ENCODE peak calls at places on chromosomes 4 and X, in ten cellular contexts. X is brain microvascular endothelial cell, Z is MCF 10A, J is A549, Y is neural crest cell, S is cardiac muscle cell, R is HepG2, D is HFF-Myc, T is left ventricle myocardium inferior, G is astrocyte of the spinal cord. O is an unnamed sample.
A peak's percentile ranks its signal among the peaks of the same experiment; 100 is the strongest.

GRCh38 chr4:163815776-163816175 is 321.3 kb downstream of the TMA16 start:
- DNase-seq in X (no peak), G (no peak), T (no peak), S (no peak), Z (no peak), Y (no peak), J (no peak), D (no peak), R (no peak), O (no peak)

GRCh38 chr4:65654976-65655375 is 15.3 kb downstream of the EPHA5 start:
- DNase-seq in Y (no peak), X (no peak), D (no peak), S (no peak), J (no peak), T (no peak), R (no peak), G (no peak), Z (no peak), O (no peak)

GRCh38 chr4:108210989-108211725 is 42.4 kb upstream of the LEF1 start:
- DNase-seq in J (no peak), Y (no peak), G (peak; percentile 9), R (no peak), Z (no peak), X (no peak), S (no peak), D (no peak), T (no peak), O (no peak)

GRCh38 chrX:3094261-3094660 is 53.0 kb downstream of the ARSF start:
- DNase-seq in T (no peak), Y (no peak), J (peak; percentile 16), R (no peak), S (no peak), G (no peak), D (no peak), Z (peak; percentile 28), X (peak; percentile 1), O (no peak)

GRCh38 chrX:153723351-153724251 is 586 bp downstream of the BCAP31 start:
- DNase-seq in Z (peak; percentile 54), X (peak; percentile 13), G (peak; percentile 35), Y (no peak), D (no peak), R (peak; percentile 59), T (no peak), J (peak; percentile 73), S (peak; percentile 56), O (no peak)

GRCh38 chr4:150117094-150117493 is 38.8 kb downstream of the DCLK2 start:
- DNase-seq in Z (no peak), R (no peak), D (no peak), T (peak; percentile 33), Y (no peak), S (no peak), J (no peak), X (no peak), G (no peak), O (no peak)

GRCh38 chr4:4386736-4387392 is at the start of gene NSG1:
- DNase-seq in G (peak; percentile 9), Y (peak; percentile 39), Z (peak; percentile 32), S (peak; percentile 72), R (no peak), D (no peak), T (peak; percentile 29), J (peak; percentile 13), X (no peak), O (no peak)

GRCh38 chr4:121113680-121114079 is 41.3 kb upstream of the NDNF start:
- DNase-seq in T (no peak), D (no peak), X (no peak), G (no peak), Z (no peak), S (no peak), R (no peak), Y (no peak), J (no peak), O (no peak)

DNA sequence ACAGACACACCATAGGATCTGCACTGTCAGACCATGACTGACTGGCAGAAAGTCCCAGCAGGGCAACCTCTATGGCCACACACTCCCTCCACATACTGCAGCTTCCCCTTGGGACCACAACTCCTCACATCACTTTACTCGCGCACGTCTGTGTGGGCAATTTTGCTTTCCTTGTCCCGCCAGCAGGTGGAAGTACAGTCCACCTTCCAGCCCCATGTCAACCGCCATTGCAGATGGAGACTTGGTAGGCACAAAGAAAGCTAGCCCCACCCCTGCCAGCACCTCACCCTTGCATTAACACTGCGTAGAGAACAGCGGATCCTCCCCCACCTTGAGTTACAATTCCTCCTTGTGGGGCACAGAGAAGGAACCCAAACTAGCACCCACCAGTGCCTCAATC is 74.4 kb upstream of the NAP1L2 start:
- DNase-seq in G (no peak), Y (no peak), X (no peak), Z (peak; percentile 1), J (peak; percentile 4), T (no peak), S (no peak), D (no peak), R (no peak), O (no peak)
- TF ChIP-seq CTCF in G (no peak), Y (peak; percentile 13), X (no peak), Z (no peak), J (no peak), T (no peak), S (no peak), D (no peak), R (peak; percentile 43), O (peak; percentile 19)

GRCh38 chr4:180105362-180105761 is 2137.8 kb upstream of the TENM3 start:
- DNase-seq in T (no peak), S (no peak), Z (no peak), R (no peak), J (no peak), D (no peak), X (no peak), G (no peak), Y (no peak), O (no peak)

GRCh38 chr4:180101348-180102083 is 2141.7 kb upstream of the TENM3 start:
- DNase-seq in X (no peak), G (no peak), Y (no peak), R (no peak), D (no peak), S (no peak), Z (no peak), T (no peak), J (no peak), O (no peak)

GRCh38 chr4:180106122-180106521 is 2137.1 kb upstream of the TENM3 start:
- DNase-seq in D (no peak), T (no peak), G (no peak), Y (no peak), S (no peak), X (no peak), R (no peak), J (no peak), Z (peak; percentile 73), O (no peak)

GRCh38 chr4:180103794-180104193 is 2139.4 kb upstream of the TENM3 start:
- DNase-seq in R (no peak), J (no peak), D (no peak), X (no peak), S (no peak), Z (no peak), Y (no peak), G (no peak), T (no peak), O (no peak)

DNA sequence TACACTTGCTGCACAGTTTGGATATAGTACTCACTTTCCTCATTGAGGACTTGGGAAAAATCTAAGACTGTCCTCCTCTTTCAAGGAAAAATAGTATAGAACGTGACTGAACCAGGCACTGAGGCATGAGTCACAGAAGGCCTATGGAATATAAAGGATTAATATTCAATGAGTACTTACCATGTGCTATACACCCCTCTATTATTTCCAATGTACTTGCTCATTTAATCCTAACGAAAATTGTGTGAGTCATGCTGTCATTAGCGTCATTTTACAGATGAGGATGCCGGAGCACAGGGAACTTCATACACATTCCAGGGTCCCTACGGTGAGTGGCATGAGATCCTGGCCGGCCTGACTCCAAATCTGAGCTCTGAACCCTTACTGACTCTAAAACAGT is 2136.2 kb upstream of the TENM3 start:
- DNase-seq in R (no peak), S (no peak), Y (no peak), X (no peak), T (no peak), G (no peak), J (no peak), D (no peak), Z (peak; percentile 38), O (no peak)
- TF ChIP-seq CTCF in R (no peak), S (no peak), Y (no peak), X (no peak), T (no peak), G (no peak), J (no peak), D (no peak), Z (no peak), O (no peak)

DNA sequence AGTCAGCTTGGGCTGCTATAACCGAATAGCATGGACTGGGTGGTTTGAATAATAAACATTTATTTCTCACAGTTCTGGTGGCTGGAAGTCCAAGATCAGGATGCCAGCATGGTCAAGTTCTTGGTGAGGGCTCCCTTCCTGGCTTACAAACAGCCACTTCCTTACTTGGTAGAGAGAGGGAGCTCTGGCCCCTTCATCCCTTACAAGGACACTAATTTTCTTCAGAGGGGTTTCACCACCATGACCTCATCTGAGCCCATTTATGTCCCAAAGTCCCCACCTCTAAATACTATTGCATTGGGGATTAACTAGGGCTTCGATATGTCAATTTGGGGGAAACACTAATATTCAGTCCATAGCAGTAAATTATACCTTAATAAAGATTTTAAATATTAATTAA is 61.8 kb downstream of the CLNK start:
- DNase-seq in Z (peak; percentile 20), T (no peak), R (no peak), X (no peak), J (peak; percentile 2), G (no peak), S (no peak), D (no peak), Y (no peak), O (no peak)
- TF ChIP-seq CTCF in Z (no peak), T (peak; percentile 14), R (peak; percentile 14), X (peak; percentile 63), J (no peak), G (peak; percentile 37), S (peak; percentile 58), D (peak; percentile 33), Y (peak; percentile 28), O (no peak)

GRCh38 chr4:6024450-6024960 is 6.3 kb upstream of the C4orf50 start:
- DNase-seq in Y (no peak), J (no peak), D (no peak), X (no peak), G (no peak), R (no peak), Z (no peak), S (no peak), T (no peak), O (no peak)
- TF ChIP-seq CTCF in Y (no peak), J (no peak), D (no peak), X (no peak), G (no peak), R (no peak), Z (no peak), S (no peak), T (no peak), O (no peak)

GRCh38 chr4:127188847-127189246 is 443.9 kb upstream of the INTU start:
- DNase-seq in X (no peak), Z (peak; percentile 33), Y (no peak), G (peak; percentile 36), R (no peak), D (peak; percentile 32), S (peak; percentile 11), J (peak; percentile 1), T (no peak), O (no peak)
- TF ChIP-seq CTCF in X (peak; percentile 42), Z (peak; percentile 19), Y (no peak), G (peak; percentile 29), R (no peak), D (peak; percentile 26), S (no peak), J (no peak), T (peak; percentile 32), O (no peak)